ENCODE peak calls at places on chromosome 14, in nine cellular contexts. W, V, O, N, R, Y, I, M and P are unnamed samples.

GRCh38 chr14:52333108-52333507 is 19.0 kb downstream of the PTGER2 start:
- DNase-seq in W (no peak), V (no peak), O (no peak), N (no peak), R (no peak), Y (no peak), I (no peak), M (no peak), P (no peak)

GRCh38 chr14:69643430-69644200 is 32.2 kb downstream of the SUSD6 start:
- DNase-seq in W (no peak), V (peak; percentile 98), O (peak; percentile 61), N (no peak), R (peak; percentile 53), Y (no peak), I (no peak), M (no peak), P (no peak)

GRCh38 chr14:101250948-101251811 is 310.1 kb upstream of the DIO3 start:
- DNase-seq in W (no peak), V (no peak), O (no peak), N (no peak), R (no peak), Y (peak; percentile 36), I (no peak), M (no peak), P (no peak)

GRCh38 chr14:100747021-100747586 is 20.4 kb downstream of the DLK1 start:
- DNase-seq in W (no peak), V (peak; percentile 81), O (no peak), N (no peak), R (peak; percentile 73), Y (no peak), I (no peak), M (no peak), P (peak; percentile 4)

GRCh38 chr14:101711041-101711861 is 50.3 kb upstream of the PPP2R5C start:
- DNase-seq in W (no peak), V (no peak), O (no peak), N (no peak), R (no peak), Y (peak; percentile 43), I (no peak), M (no peak), P (no peak)

GRCh38 chr14:50619569-50620141 is 48.5 kb downstream of the SAV1 start:
- DNase-seq in W (peak; percentile 53), V (no peak), O (no peak), N (no peak), R (peak; percentile 28), Y (no peak), I (no peak), M (no peak), P (peak; percentile 25)

GRCh38 chr14:24363401-24363800 is 4.6 kb upstream of the NFATC4 start:
- DNase-seq in W (no peak), V (no peak), O (no peak), N (no peak), R (no peak), Y (no peak), I (no peak), M (no peak), P (no peak)

GRCh38 chr14:100389497-100390104 is 66.5 kb downstream of the SLC25A47 start:
- DNase-seq in W (no peak), V (no peak), O (no peak), N (no peak), R (no peak), Y (no peak), I (no peak), M (no peak), P (no peak)

GRCh38 chr14:33922125-33922524 is 28.7 kb downstream of the EGLN3 start:
- DNase-seq in W (no peak), V (no peak), O (no peak), N (no peak), R (no peak), Y (no peak), I (no peak), M (no peak), P (no peak)

GRCh38 chr14:34461334-34462131 is 507 bp downstream of the SPTSSA start:
- DNase-seq in W (peak; percentile 11), V (peak; percentile 49), O (peak; percentile 46), N (peak; percentile 63), R (peak; percentile 27), Y (peak; percentile 73), I (no peak), M (no peak), P (peak; percentile 50)

GRCh38 chr14:71123579-71124135 is 216.4 kb downstream of the PCNX1 start:
- DNase-seq in W (no peak), V (no peak), O (no peak), N (no peak), R (no peak), Y (no peak), I (no peak), M (no peak), P (no peak)

GRCh38 chr14:99755629-99756603 is 37.3 kb upstream of the EML1 start:
- DNase-seq in W (no peak), V (peak; percentile 80), O (peak; percentile 30), N (peak; percentile 92), R (peak; percentile 94), Y (peak; percentile 92), I (no peak), M (no peak), P (peak; percentile 93)

GRCh38 chr14:97978336-97978735 is 1181.2 kb downstream of the VRK1 start:
- DNase-seq in W (no peak), V (no peak), O (peak; percentile 82), N (peak; percentile 64), R (peak; percentile 27), Y (peak; percentile 76), I (no peak), M (peak; percentile 63), P (peak; percentile 23)

GRCh38 chr14:59631237-59631636 is 54.6 kb upstream of the CCDC175 start:
- DNase-seq in W (peak; percentile 2), V (no peak), O (no peak), N (no peak), R (no peak), Y (no peak), I (no peak), M (no peak), P (no peak)

GRCh38 chr14:104753528-104754212 is 723 bp downstream of the SIVA1 start:
- DNase-seq in W (peak; percentile 18), V (no peak), O (no peak), N (no peak), R (no peak), Y (no peak), I (no peak), M (peak; percentile 9), P (no peak)

GRCh38 chr14:37089410-37089809 is 83.0 kb downstream of the SLC25A21 start:
- DNase-seq in W (no peak), V (no peak), O (no peak), N (no peak), R (no peak), Y (no peak), I (no peak), M (no peak), P (no peak)

GRCh38 chr14:32364941-32365340 is 35.8 kb downstream of the AKAP6 start:
- DNase-seq in W (no peak), V (no peak), O (no peak), N (no peak), R (no peak), Y (no peak), I (no peak), M (no peak), P (no peak)

GRCh38 chr14:77208979-77209318 is 27.4 kb downstream of the TMEM63C start:
- DNase-seq in W (no peak), V (no peak), O (no peak), N (no peak), R (no peak), Y (no peak), I (no peak), M (no peak), P (no peak)

GRCh38 chr14:55053500-55053899 is 2.1 kb downstream of the MAPK1IP1L start:
- DNase-seq in W (no peak), V (no peak), O (no peak), N (no peak), R (no peak), Y (no peak), I (no peak), M (no peak), P (no peak)
- H3K36me3 ChIP-seq in W (peaks cover 59% of the 10 kb centered on the region), V (peaks cover 21% of the 10 kb centered on the region), O (no peaks in the 10 kb centered on the region), N (peaks cover 8% of the 10 kb centered on the region), R (peaks cover 12% of the 10 kb centered on the region), Y (peaks cover 3% of the 10 kb centered on the region), I (peaks cover 35% of the 10 kb centered on the region), M (peaks cover 10% of the 10 kb centered on the region), P (peaks cover 45% of the 10 kb centered on the region)

GRCh38 chr14:64217318-64217717 is 76.9 kb downstream of the ESR2 start:
- DNase-seq in W (peak; percentile 52), V (no peak), O (no peak), N (no peak), R (no peak), Y (no peak), I (no peak), M (no peak), P (no peak)
- H3K27ac ChIP-seq in W (peak overlapping the region; percentile 56), V (no peak overlapping the region), O (no peak overlapping the region), N (no peak overlapping the region), R (no peak overlapping the region), Y (peak overlapping the region; percentile 86), I (no peak overlapping the region), M (no peak overlapping the region), P (no peak overlapping the region)

GRCh38 chr14:55152052-55152753 is 23.2 kb downstream of the LGALS3 start:
- DNase-seq in W (no peak), V (no peak), O (no peak), N (no peak), R (no peak), Y (no peak), I (no peak), M (no peak), P (no peak)

GRCh38 chr14:55153951-55154350 is 24.9 kb downstream of the LGALS3 start:
- DNase-seq in W (no peak), V (no peak), O (no peak), N (no peak), R (no peak), Y (no peak), I (no peak), M (no peak), P (no peak)

GRCh38 chr14:55160989-55161388 is 30.4 kb downstream of the DLGAP5 start:
- DNase-seq in W (peak; percentile 34), V (no peak), O (no peak), N (no peak), R (no peak), Y (no peak), I (no peak), M (no peak), P (no peak)

GRCh38 chr14:55158412-55158811 is 29.4 kb downstream of the LGALS3 start:
- DNase-seq in W (no peak), V (no peak), O (no peak), N (no peak), R (no peak), Y (no peak), I (no peak), M (no peak), P (no peak)

GRCh38 chr14:55157080-55157479 is 28.0 kb downstream of the LGALS3 start:
- DNase-seq in W (no peak), V (no peak), O (no peak), N (no peak), R (no peak), Y (no peak), I (no peak), M (no peak), P (no peak)
- H3K36me3 ChIP-seq in W (peaks cover 90% of the 10 kb centered on the region), V (peaks cover 8% of the 10 kb centered on the region), O (no peaks in the 10 kb centered on the region), N (no peaks in the 10 kb centered on the region), R (no peaks in the 10 kb centered on the region), Y (no peaks in the 10 kb centered on the region), I (no peaks in the 10 kb centered on the region), M (no peaks in the 10 kb centered on the region), P (peaks cover 91% of the 10 kb centered on the region)

DNA sequence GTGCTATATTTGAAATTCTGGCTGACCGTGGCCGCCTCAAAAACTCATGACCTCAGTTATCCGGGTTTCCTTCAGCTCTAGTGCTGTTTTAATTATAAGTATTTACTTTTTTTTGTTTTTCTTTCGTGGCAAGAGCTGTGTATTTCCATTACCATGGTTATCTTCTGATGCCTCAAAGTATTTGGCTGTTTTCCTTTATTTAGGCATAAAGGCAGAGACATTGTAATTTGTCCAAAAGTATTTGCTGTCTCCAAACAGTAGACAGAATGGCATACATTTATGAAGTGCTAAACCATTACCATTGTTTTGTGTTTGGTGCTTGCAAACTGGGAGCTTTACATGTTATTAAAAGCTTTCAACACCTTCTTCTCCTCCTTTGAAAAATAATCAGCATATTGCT is 46.2 kb downstream of the FLRT2 start:
- DNase-seq in W (no peak), V (no peak), O (no peak), N (no peak), R (no peak), Y (no peak), I (no peak), M (no peak), P (no peak)
- H3K27ac ChIP-seq in W (no peak overlapping the region), V (no peak overlapping the region), O (no peak overlapping the region), N (no peak overlapping the region), R (no peak overlapping the region), Y (no peak overlapping the region), I (no peak overlapping the region), M (no peak overlapping the region), P (peak overlapping the region; percentile 25)